ENCODE peak calls at places on chromosomes 3 and 15, in nine cellular contexts. One of them, this sample, is unnamed.

GRCh38 chr3:152222327-152222726 is 46.4 kb upstream of the MBNL1 start:
- DNase-seq in AG08396: peak
- DNase-seq in stimulated activated CD4-positive, alpha-beta T cell treated with anti-CD3 and anti-CD28 coated beads, Interleukin-2, amount 100 ng/mL, for 48 hours: no peak
- DNase-seq in neural crest cell: no peak
- DNase-seq in HCEC 1CT: peak
- DNase-seq in stimulated activated CD8-positive, alpha-beta memory T cell treated with anti-CD3 and anti-CD28 coated beads, Interleukin-15, amount 100 ng/mL, for 4 hours: no peak
- DNase-seq in progenitor cell of endocrine pancreas: no peak
- DNase-seq in NCI-H345: no peak
- DNase-seq in OCI-LY7: no peak
- DNase-seq in this sample: peak

GRCh38 chr3:170703121-170703588 is 117.3 kb upstream of the SLC7A14 start:
- DNase-seq in AG08396: peak
- DNase-seq in stimulated activated CD4-positive, alpha-beta T cell treated with anti-CD3 and anti-CD28 coated beads, Interleukin-2, amount 100 ng/mL, for 48 hours: no peak
- DNase-seq in neural crest cell: no peak
- DNase-seq in HCEC 1CT: peak
- DNase-seq in stimulated activated CD8-positive, alpha-beta memory T cell treated with anti-CD3 and anti-CD28 coated beads, Interleukin-15, amount 100 ng/mL, for 4 hours: no peak
- DNase-seq in progenitor cell of endocrine pancreas: no peak
- DNase-seq in NCI-H345: no peak
- DNase-seq in OCI-LY7: no peak
- DNase-seq in this sample: peak

GRCh38 chr3:120196812-120197211 is 88.2 kb downstream of the GPR156 start:
- DNase-seq in AG08396: no peak
- DNase-seq in stimulated activated CD4-positive, alpha-beta T cell treated with anti-CD3 and anti-CD28 coated beads, Interleukin-2, amount 100 ng/mL, for 48 hours: no peak
- DNase-seq in neural crest cell: no peak
- DNase-seq in HCEC 1CT: no peak
- DNase-seq in stimulated activated CD8-positive, alpha-beta memory T cell treated with anti-CD3 and anti-CD28 coated beads, Interleukin-15, amount 100 ng/mL, for 4 hours: no peak
- DNase-seq in progenitor cell of endocrine pancreas: no peak
- DNase-seq in NCI-H345: no peak
- DNase-seq in OCI-LY7: no peak
- DNase-seq in this sample: no peak

GRCh38 chr3:168952551-168952950 is 711.0 kb downstream of the MECOM start:
- DNase-seq in AG08396: no peak
- DNase-seq in stimulated activated CD4-positive, alpha-beta T cell treated with anti-CD3 and anti-CD28 coated beads, Interleukin-2, amount 100 ng/mL, for 48 hours: no peak
- DNase-seq in neural crest cell: no peak
- DNase-seq in HCEC 1CT: peak
- DNase-seq in stimulated activated CD8-positive, alpha-beta memory T cell treated with anti-CD3 and anti-CD28 coated beads, Interleukin-15, amount 100 ng/mL, for 4 hours: no peak
- DNase-seq in progenitor cell of endocrine pancreas: no peak
- DNase-seq in NCI-H345: no peak
- DNase-seq in OCI-LY7: no peak
- DNase-seq in this sample: no peak

GRCh38 chr3:65732060-65732933 is 306.4 kb downstream of the MAGI1 start:
- DNase-seq in AG08396: peak
- DNase-seq in stimulated activated CD4-positive, alpha-beta T cell treated with anti-CD3 and anti-CD28 coated beads, Interleukin-2, amount 100 ng/mL, for 48 hours: no peak
- DNase-seq in neural crest cell: peak
- DNase-seq in HCEC 1CT: peak
- DNase-seq in stimulated activated CD8-positive, alpha-beta memory T cell treated with anti-CD3 and anti-CD28 coated beads, Interleukin-15, amount 100 ng/mL, for 4 hours: no peak
- DNase-seq in progenitor cell of endocrine pancreas: no peak
- DNase-seq in NCI-H345: peak
- DNase-seq in OCI-LY7: peak
- DNase-seq in this sample: peak

GRCh38 chr15:101371519-101371918 is 76.5 kb upstream of the SNRPA1 start:
- DNase-seq in AG08396: no peak
- DNase-seq in stimulated activated CD4-positive, alpha-beta T cell treated with anti-CD3 and anti-CD28 coated beads, Interleukin-2, amount 100 ng/mL, for 48 hours: no peak
- DNase-seq in neural crest cell: no peak
- DNase-seq in HCEC 1CT: no peak
- DNase-seq in stimulated activated CD8-positive, alpha-beta memory T cell treated with anti-CD3 and anti-CD28 coated beads, Interleukin-15, amount 100 ng/mL, for 4 hours: no peak
- DNase-seq in progenitor cell of endocrine pancreas: no peak
- DNase-seq in NCI-H345: no peak
- DNase-seq in OCI-LY7: no peak
- DNase-seq in this sample: no peak

GRCh38 chr3:10263549-10264363 is 15.5 kb downstream of the TATDN2 start:
- DNase-seq in AG08396: peak
- DNase-seq in stimulated activated CD4-positive, alpha-beta T cell treated with anti-CD3 and anti-CD28 coated beads, Interleukin-2, amount 100 ng/mL, for 48 hours: peak
- DNase-seq in neural crest cell: peak
- DNase-seq in HCEC 1CT: peak
- DNase-seq in stimulated activated CD8-positive, alpha-beta memory T cell treated with anti-CD3 and anti-CD28 coated beads, Interleukin-15, amount 100 ng/mL, for 4 hours: peak
- DNase-seq in progenitor cell of endocrine pancreas: no peak
- DNase-seq in NCI-H345: no peak
- DNase-seq in OCI-LY7: peak
- DNase-seq in this sample: peak

GRCh38 chr3:62768896-62769295 is 106.3 kb downstream of the CADPS start:
- DNase-seq in AG08396: no peak
- DNase-seq in stimulated activated CD4-positive, alpha-beta T cell treated with anti-CD3 and anti-CD28 coated beads, Interleukin-2, amount 100 ng/mL, for 48 hours: no peak
- DNase-seq in neural crest cell: no peak
- DNase-seq in HCEC 1CT: no peak
- DNase-seq in stimulated activated CD8-positive, alpha-beta memory T cell treated with anti-CD3 and anti-CD28 coated beads, Interleukin-15, amount 100 ng/mL, for 4 hours: no peak
- DNase-seq in progenitor cell of endocrine pancreas: no peak
- DNase-seq in NCI-H345: no peak
- DNase-seq in OCI-LY7: no peak
- DNase-seq in this sample: no peak

This sample was measured in hepatic stellate cell.